ENCODE peak calls at places on chromosomes 16 and 17, in eight cellular contexts. F is GM10248; S is activated CD8-positive, alpha-beta T cell treated with anti-CD3 and anti-CD28 coated beads for 36 hours; Q is COR-L47; A is GM12865; V is cerebellar cortex; J is fibroblast of lung; L is head of caudate nucleus. U is an unnamed sample.

GRCh38 chr17:69715656-69716055 is 301.2 kb downstream of the MAP2K6 start:
- DNase-seq in F (no peak), S (no peak), Q (no peak), A (no peak), V (no peak), J (no peak), L (no peak), U (no peak)

GRCh38 chr17:56085576-56086267 is 67.6 kb upstream of the ANKFN1 start:
- DNase-seq in F (no peak), S (peak), Q (no peak), A (no peak), V (no peak), J (no peak), L (no peak), U (no peak)

GRCh38 chr17:72696156-72696555 is 396.3 kb downstream of the SLC39A11 start:
- DNase-seq in F (no peak), S (no peak), Q (no peak), A (no peak), V (no peak), J (no peak), L (no peak), U (no peak)

GRCh38 chr16:11306997-11307638 is 26.0 kb upstream of the PRM1 start:
- DNase-seq in F (no peak), S (no peak), Q (no peak), A (peak), V (no peak), J (no peak), L (no peak), U (no peak)

GRCh38 chr17:31823014-31823413 is 36.0 kb downstream of the COPRS start:
- DNase-seq in F (no peak), S (no peak), Q (no peak), A (no peak), V (no peak), J (no peak), L (no peak), U (no peak)

GRCh38 chr17:82737981-82738877 is 2.8 kb downstream of the FN3K start:
- DNase-seq in F (no peak), S (no peak), Q (no peak), A (no peak), V (no peak), J (no peak), L (peak), U (no peak)

GRCh38 chr17:80365983-80366382 is 49.0 kb upstream of the ENDOV start:
- DNase-seq in F (no peak), S (no peak), Q (no peak), A (no peak), V (no peak), J (no peak), L (no peak), U (no peak)

GRCh38 chr16:85296859-85297698 is 184.8 kb upstream of the CIBAR2 start:
- DNase-seq in F (peak), S (peak), Q (peak), A (peak), V (peak), J (no peak), L (peak), U (peak)

GRCh38 chr17:37701424-37702020 is 43.3 kb downstream of the HNF1B start:
- DNase-seq in F (peak), S (peak), Q (no peak), A (peak), V (no peak), J (peak), L (no peak), U (peak)

GRCh38 chr17:80277751-80278671 is 17.4 kb downstream of the RNF213 start:
- DNase-seq in F (no peak), S (no peak), Q (no peak), A (no peak), V (no peak), J (no peak), L (peak), U (no peak)

GRCh38 chr17:74654742-74655141 is 31.2 kb upstream of the CD300E start:
- DNase-seq in F (no peak), S (no peak), Q (no peak), A (no peak), V (no peak), J (no peak), L (no peak), U (no peak)